ENCODE peak calls at places on chromosomes 3 and 15, in four cellular contexts. H is AG04449, S is testis, X is skeletal muscle cell. M is an unnamed sample.

GRCh38 chr15:27660676-27661075 is 438.4 kb downstream of the OCA2 start:
- DNase-seq in H (no peak), S (no peak), X (no peak), M (no peak)

GRCh38 chr15:87829651-87830050 is 426.9 kb downstream of the NTRK3 start:
- DNase-seq in H (no peak), S (peak; percentile 89), X (no peak), M (no peak)

GRCh38 chr3:50340404-50341329 is at the start of gene RASSF1:
- DNase-seq in H (no peak), S (peak; percentile 63), X (no peak), M (no peak)

GRCh38 chr3:107798381-107798780 is 275.6 kb downstream of the BBX start:
- DNase-seq in H (peak; percentile 31), S (no peak), X (no peak), M (no peak)

GRCh38 chr3:100158877-100159563 is 44.7 kb upstream of the FILIP1L start:
- DNase-seq in H (no peak), S (no peak), X (no peak), M (no peak)

GRCh38 chr15:52789601-52790165 is 453 bp downstream of the ONECUT1 start:
- DNase-seq in H (no peak), S (no peak), X (no peak), M (no peak)

GRCh38 chr3:152175576-152175883 is 93.2 kb upstream of the MBNL1 start:
- DNase-seq in H (peak; percentile 93), S (no peak), X (peak; percentile 91), M (no peak)

GRCh38 chr15:101065570-101066221 is 146.5 kb downstream of the LRRK1 start:
- DNase-seq in H (no peak), S (no peak), X (no peak), M (no peak)

GRCh38 chr15:31550211-31550848 is 223.7 kb downstream of the KLF13 start:
- DNase-seq in H (no peak), S (no peak), X (no peak), M (no peak)

GRCh38 chr3:52345521-52346110 is 29.5 kb downstream of the DNAH1 start:
- DNase-seq in H (no peak), S (no peak), X (no peak), M (no peak)

GRCh38 chr3:124811441-124811840 is 75.7 kb downstream of the ITGB5 start:
- DNase-seq in H (no peak), S (no peak), X (no peak), M (no peak)

GRCh38 chr3:110069641-110070538 is 732.5 kb upstream of the DPPA4 start:
- DNase-seq in H (no peak), S (peak; percentile 36), X (peak; percentile 17), M (no peak)

DNA sequence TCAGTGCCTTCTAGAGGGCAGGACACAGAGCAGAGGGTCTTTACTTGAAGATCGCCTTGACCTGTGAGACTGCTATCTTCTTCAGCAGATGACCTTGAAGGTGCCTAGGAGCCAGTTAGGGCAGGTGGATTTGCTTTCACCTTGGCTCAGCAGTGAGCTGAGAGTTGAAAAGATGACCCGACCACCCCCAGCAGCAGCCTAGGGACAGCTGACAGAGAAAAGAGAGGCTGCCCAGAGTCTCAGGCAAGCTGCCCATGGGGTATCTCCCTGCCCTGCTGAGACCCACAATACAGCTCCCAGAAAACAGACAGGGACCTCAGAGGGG is 453 bp upstream of the LTF start:
- DNase-seq in H (no peak), S (no peak), X (no peak), M (no peak)
- H3K4me3 ChIP-seq in H (no peak overlapping the region), S (no peak overlapping the region), X (no peak overlapping the region), M (no peak overlapping the region)

DNA sequence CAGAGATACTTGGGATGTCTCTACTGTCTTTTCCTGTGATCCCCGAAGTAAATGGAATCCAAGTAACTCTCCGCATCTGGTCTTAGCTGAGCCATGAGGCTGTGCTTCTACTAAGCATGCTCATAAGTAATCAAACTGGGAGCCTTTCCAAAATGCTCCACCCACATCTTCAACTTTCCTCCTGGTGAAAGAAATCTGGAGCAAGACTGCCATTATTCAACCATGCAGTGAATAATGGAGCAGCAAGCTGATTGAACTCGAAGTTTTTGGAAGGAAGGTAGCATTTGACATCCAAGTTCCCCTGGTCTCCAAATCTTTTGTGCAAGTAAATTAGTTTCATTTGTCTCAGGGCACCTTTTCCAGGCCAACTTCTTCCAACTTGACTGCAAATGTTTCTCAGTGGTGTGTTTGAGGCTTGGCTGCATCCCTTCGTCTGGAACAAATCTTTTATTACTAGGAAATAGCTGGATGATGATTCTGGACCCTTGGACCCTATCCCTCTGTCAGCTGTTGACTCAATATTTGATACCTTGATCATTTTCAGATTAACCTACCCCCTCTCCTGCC is 19.4 kb downstream of the GXYLT2 start:
- DNase-seq in H (no peak), S (peak; percentile 52), X (peak; percentile 69), M (no peak)
- H3K4me3 ChIP-seq in H (no peak overlapping the region), S (no peak overlapping the region), X (no peak overlapping the region), M (no peak overlapping the region)

GRCh38 chr3:97815149-97815917 is 6.5 kb upstream of the CRYBG3 start:
- DNase-seq in H (no peak), S (no peak), X (no peak), M (no peak)

GRCh38 chr3:97821413-97821809 is 400 bp upstream of the CRYBG3 start:
- DNase-seq in H (no peak), S (peak; percentile 63), X (no peak), M (peak; percentile 19)

GRCh38 chr3:97820780-97821179 is 1.0 kb upstream of the CRYBG3 start:
- DNase-seq in H (no peak), S (no peak), X (no peak), M (no peak)

GRCh38 chr3:97821810-97822775 is at the start of gene CRYBG3:
- DNase-seq in H (no peak), S (peak; percentile 82), X (peak; percentile 38), M (no peak)

GRCh38 chr3:97817965-97818364 is 3.8 kb upstream of the CRYBG3 start:
- DNase-seq in H (no peak), S (no peak), X (no peak), M (no peak)
- H3K4me3 ChIP-seq in H (no peak overlapping the region), S (no peak overlapping the region), X (no peak overlapping the region), M (no peak overlapping the region)

GRCh38 chr15:99103279-99103678 is 1.6 kb upstream of the SYNM start:
- DNase-seq in H (no peak), S (no peak), X (no peak), M (no peak)
- H3K4me3 ChIP-seq in H (no peak overlapping the region), S (no peak overlapping the region), X (no peak overlapping the region), M (no peak overlapping the region)

DNA sequence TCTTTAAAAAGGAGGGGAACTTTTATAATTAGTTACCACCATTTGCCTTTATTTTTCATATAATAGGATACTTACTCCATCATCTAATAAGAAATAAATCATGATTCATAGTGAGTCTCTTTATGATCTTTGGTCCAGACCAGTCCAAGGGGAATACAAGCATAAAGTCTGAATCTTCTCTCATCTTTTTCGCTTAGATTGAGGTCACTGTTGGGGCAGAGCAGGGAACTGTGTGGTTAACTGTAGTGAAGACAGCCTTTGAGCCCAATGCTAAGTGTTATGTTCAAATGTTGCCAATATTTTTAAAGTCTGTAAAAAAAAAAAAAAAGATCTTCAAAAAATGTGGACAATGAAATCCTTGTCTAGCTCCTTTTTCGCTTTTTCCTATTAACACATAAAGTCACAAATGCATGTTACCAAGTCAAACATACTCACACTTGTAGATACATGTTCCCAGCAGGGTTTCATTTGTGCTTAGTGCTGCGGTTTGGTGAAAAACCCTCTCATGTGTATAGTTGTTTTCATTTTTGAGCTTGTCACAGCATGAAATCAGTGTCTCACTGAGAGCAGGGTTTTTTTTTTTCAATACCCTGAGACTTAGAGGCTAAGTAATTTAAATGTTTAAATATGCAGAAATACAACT is 72.1 kb downstream of the EPHA3 start:
- DNase-seq in H (no peak), S (no peak), X (peak; percentile 39), M (no peak)
- H3K4me3 ChIP-seq in H (no peak overlapping the region), S (no peak overlapping the region), X (no peak overlapping the region), M (no peak overlapping the region)